ENCODE peak calls at places on chromosomes 2 and 18, in four cellular contexts. One of them, this sample, is unnamed.
A peak's percentile ranks its signal among the peaks of the same experiment; 100 is the strongest.

GRCh38 chr18:42675810-42676209 is 439.7 kb downstream of the RIT2 start:
- DNase-seq in mammary epithelial cell: no peak
- DNase-seq in H9: no peak
- DNase-seq in endothelial cell of umbilical vein: no peak
- DNase-seq in this sample: no peak

GRCh38 chr18:524496-524895 is 24.0 kb upstream of the COLEC12 start:
- DNase-seq in mammary epithelial cell: no peak
- DNase-seq in H9: no peak
- DNase-seq in endothelial cell of umbilical vein: peak; percentile 61
- DNase-seq in this sample: no peak

GRCh38 chr2:124585277-124585676 is 560.2 kb downstream of the CNTNAP5 start:
- DNase-seq in mammary epithelial cell: no peak
- DNase-seq in H9: no peak
- DNase-seq in endothelial cell of umbilical vein: no peak
- DNase-seq in this sample: no peak

GRCh38 chr2:234245945-234246344 is 195.4 kb downstream of the SPP2 start:
- DNase-seq in mammary epithelial cell: peak; percentile 96
- DNase-seq in H9: no peak
- DNase-seq in endothelial cell of umbilical vein: peak; percentile 91
- DNase-seq in this sample: no peak

GRCh38 chr2:68737717-68738116 is 3.1 kb downstream of the ARHGAP25 start:
- DNase-seq in mammary epithelial cell: no peak
- DNase-seq in H9: no peak
- DNase-seq in endothelial cell of umbilical vein: no peak
- DNase-seq in this sample: peak; percentile 65

GRCh38 chr2:202510911-202511310 is 123.9 kb upstream of the FAM117B start:
- DNase-seq in mammary epithelial cell: peak; percentile 79
- DNase-seq in H9: no peak
- DNase-seq in endothelial cell of umbilical vein: no peak
- DNase-seq in this sample: no peak

GRCh38 chr2:54677476-54678265 is 45.8 kb upstream of the EML6 start:
- DNase-seq in mammary epithelial cell: no peak
- DNase-seq in H9: no peak
- DNase-seq in endothelial cell of umbilical vein: no peak
- DNase-seq in this sample: no peak

GRCh38 chr2:127638361-127639110 is 7.4 kb upstream of the GPR17 start:
- DNase-seq in mammary epithelial cell: no peak
- DNase-seq in H9: peak; percentile 95
- DNase-seq in endothelial cell of umbilical vein: no peak
- DNase-seq in this sample: no peak

GRCh38 chr18:68181956-68182355 is 533.0 kb downstream of the TMX3 start:
- DNase-seq in mammary epithelial cell: peak; percentile 4
- DNase-seq in H9: no peak
- DNase-seq in endothelial cell of umbilical vein: no peak
- DNase-seq in this sample: no peak

GRCh38 chr18:12359515-12359927 is 17.5 kb downstream of the AFG3L2 start:
- DNase-seq in mammary epithelial cell: peak; percentile 15
- DNase-seq in H9: no peak
- DNase-seq in endothelial cell of umbilical vein: peak; percentile 39
- DNase-seq in this sample: no peak

GRCh38 chr18:50311573-50312106 is 24.1 kb upstream of the CXXC1 start:
- DNase-seq in mammary epithelial cell: no peak
- DNase-seq in H9: no peak
- DNase-seq in endothelial cell of umbilical vein: no peak
- DNase-seq in this sample: no peak

GRCh38 chr2:183081908-183082307 is 3.4 kb downstream of the DUSP19 start:
- DNase-seq in mammary epithelial cell: peak; percentile 23
- DNase-seq in H9: no peak
- DNase-seq in endothelial cell of umbilical vein: no peak
- DNase-seq in this sample: no peak
- H3K4me2 ChIP-seq in mammary epithelial cell: no peak overlapping the region
- H3K4me2 ChIP-seq in H9: no peak overlapping the region
- H3K4me2 ChIP-seq in endothelial cell of umbilical vein: no peak overlapping the region
- H3K4me2 ChIP-seq in this sample: no peak overlapping the region

GRCh38 chr2:9262671-9263171 is 56.1 kb downstream of the ASAP2 start:
- DNase-seq in mammary epithelial cell: no peak
- DNase-seq in H9: no peak
- DNase-seq in endothelial cell of umbilical vein: peak; percentile 95
- DNase-seq in this sample: no peak
- H3K4me1 ChIP-seq in mammary epithelial cell: no peaks in the 10 kb centered on the region
- H3K4me1 ChIP-seq in H9: no peaks in the 10 kb centered on the region
- H3K4me1 ChIP-seq in endothelial cell of umbilical vein: peaks cover 68% of the 10 kb centered on the region
- H3K4me1 ChIP-seq in this sample: no peaks in the 10 kb centered on the region

GRCh38 chr2:168044579-168044978 is 202.8 kb downstream of the STK39 start:
- DNase-seq in mammary epithelial cell: no peak
- DNase-seq in H9: no peak
- DNase-seq in endothelial cell of umbilical vein: no peak
- DNase-seq in this sample: no peak
- H3K4me2 ChIP-seq in mammary epithelial cell: no peak overlapping the region
- H3K4me2 ChIP-seq in H9: no peak overlapping the region
- H3K4me2 ChIP-seq in endothelial cell of umbilical vein: no peak overlapping the region
- H3K4me2 ChIP-seq in this sample: peak overlapping the region; percentile 4

DNA sequence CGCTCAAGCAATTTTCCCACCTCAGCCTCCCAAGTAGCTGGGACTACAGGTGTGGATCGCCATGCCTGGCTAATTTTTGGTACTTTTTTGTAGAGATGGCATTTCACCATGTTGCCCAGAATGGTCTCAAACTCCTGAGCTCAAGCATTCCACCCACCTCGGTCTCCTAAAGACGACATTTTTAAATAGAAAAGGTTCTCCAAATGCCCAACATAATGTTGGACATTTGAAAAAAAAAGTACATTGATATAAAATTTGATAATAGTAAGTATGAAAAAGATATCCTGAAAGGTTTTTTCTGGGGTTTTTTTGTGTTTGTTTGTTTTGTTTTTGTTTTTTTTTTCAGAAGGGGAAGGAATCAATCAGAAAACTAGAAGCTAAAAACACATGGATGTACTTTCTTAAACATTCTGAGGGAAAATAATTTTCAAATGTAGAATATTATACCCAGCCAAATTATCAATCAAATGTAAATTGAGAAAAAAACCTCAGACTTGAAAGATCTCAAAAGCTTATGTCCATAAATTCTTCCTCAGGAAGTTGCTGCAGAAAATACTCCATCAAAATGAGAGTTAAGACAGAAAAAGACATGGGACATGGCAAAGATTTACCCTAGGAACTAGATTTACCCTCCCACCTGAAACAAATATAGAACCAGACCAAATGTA is 42.8 kb upstream of the MYCN start:
- DNase-seq in mammary epithelial cell: no peak
- DNase-seq in H9: no peak
- DNase-seq in endothelial cell of umbilical vein: no peak
- DNase-seq in this sample: no peak
- H3K4me1 ChIP-seq in mammary epithelial cell: no peaks in the 10 kb centered on the region
- H3K4me1 ChIP-seq in H9: peaks cover 5% of the 10 kb centered on the region
- H3K4me1 ChIP-seq in endothelial cell of umbilical vein: no peaks in the 10 kb centered on the region
- H3K4me1 ChIP-seq in this sample: no peaks in the 10 kb centered on the region

DNA sequence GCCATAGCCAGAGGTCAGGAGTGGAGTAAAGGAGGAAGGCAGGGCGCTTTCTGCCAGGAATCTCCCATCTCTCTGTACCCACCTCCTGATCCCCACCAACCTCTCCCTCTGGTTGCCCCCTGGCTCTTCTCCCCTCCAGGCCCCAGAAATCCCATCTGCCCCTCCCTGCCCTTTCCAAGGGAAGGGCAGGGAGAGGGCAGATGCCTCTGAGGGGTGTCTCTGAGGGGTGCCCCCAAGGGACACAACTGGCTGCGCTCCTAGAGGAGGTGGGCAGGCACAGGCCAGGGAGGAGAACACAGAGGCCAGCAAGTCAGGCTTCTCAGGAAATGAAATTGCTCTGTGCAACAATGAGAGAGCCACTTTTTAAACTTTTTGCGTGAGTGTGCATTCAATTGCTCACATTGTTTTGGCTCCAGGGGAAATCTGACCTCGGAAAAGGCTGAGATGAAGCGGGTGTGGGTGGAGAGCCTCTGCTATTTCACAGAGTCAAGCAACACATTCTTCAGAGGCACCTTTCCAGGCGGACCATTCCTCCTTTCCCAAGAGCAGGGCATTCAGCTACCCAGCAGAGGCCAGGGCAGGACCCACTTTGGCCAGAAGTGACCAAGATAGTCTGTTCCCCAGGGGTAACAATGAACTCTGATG is 125.5 kb downstream of the SMAD7 start:
- DNase-seq in mammary epithelial cell: no peak
- DNase-seq in H9: peak; percentile 14
- DNase-seq in endothelial cell of umbilical vein: peak; percentile 66
- DNase-seq in this sample: no peak
- H3K4me2 ChIP-seq in mammary epithelial cell: peak overlapping the region; percentile 7
- H3K4me2 ChIP-seq in H9: no peak overlapping the region
- H3K4me2 ChIP-seq in endothelial cell of umbilical vein: peak overlapping the region; percentile 51
- H3K4me2 ChIP-seq in this sample: no peak overlapping the region

DNA sequence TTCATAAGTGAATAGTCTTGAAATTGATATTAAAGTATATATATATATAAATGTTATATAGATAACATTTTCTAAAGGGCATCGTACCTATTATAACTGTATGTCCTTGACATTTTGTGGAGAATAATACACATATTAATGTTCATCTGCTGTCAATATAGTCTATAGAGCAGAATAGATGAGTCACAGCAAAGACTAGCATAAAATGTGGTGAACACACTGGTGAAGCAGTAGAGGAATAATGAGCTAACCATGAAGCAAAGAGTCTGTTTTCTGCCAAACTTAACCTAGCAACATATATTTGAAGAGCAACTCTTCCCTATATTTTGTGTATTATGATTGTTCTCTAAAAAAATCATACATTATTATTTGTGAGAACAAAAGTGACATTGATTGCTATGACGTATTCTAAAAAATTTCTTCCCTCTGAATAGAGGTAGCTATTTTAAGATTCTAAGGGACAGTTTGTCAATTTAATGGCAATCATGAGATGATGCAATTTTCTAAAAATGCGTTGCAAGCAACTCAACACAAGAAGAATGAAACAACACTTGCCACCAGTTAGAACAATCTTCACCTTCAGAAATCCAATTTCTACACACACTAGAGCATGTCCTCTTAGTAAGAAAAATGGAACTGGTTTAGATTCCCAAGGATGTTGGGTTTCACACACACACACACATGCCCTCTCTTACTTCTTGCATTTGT is 22.0 kb downstream of the DOCK10 start:
- DNase-seq in mammary epithelial cell: no peak
- DNase-seq in H9: no peak
- DNase-seq in endothelial cell of umbilical vein: no peak
- DNase-seq in this sample: no peak
- H3K4me1 ChIP-seq in mammary epithelial cell: no peaks in the 10 kb centered on the region
- H3K4me1 ChIP-seq in H9: no peaks in the 10 kb centered on the region
- H3K4me1 ChIP-seq in endothelial cell of umbilical vein: no peaks in the 10 kb centered on the region
- H3K4me1 ChIP-seq in this sample: no peaks in the 10 kb centered on the region

This sample was measured in OCI-LY7.